ENCODE peak calls at places on chromosome 21, in eight cellular contexts. One of them, this sample, is unnamed.
A peak's percentile ranks its signal among the peaks of the same experiment; 100 is the strongest.

GRCh38 chr21:31609081-31609480 is 50.4 kb upstream of the SOD1 start:
- DNase-seq in GM12891: no peak
- DNase-seq in A549: no peak
- DNase-seq in body of pancreas: no peak
- DNase-seq in upper lobe of left lung: no peak
- DNase-seq in IMR-90: no peak
- DNase-seq in esophagus squamous epithelium: no peak
- DNase-seq in stomach: no peak
- DNase-seq in this sample: no peak

GRCh38 chr21:28884481-28884880 is 108.2 kb downstream of the LTN1 start:
- DNase-seq in IMR-90: peak; percentile 8
- DNase-seq in esophagus squamous epithelium: no peak
- DNase-seq in body of pancreas: no peak
- DNase-seq in A549: no peak
- DNase-seq in stomach: no peak
- DNase-seq in upper lobe of left lung: no peak
- DNase-seq in GM12891: no peak
- DNase-seq in this sample: no peak

GRCh38 chr21:29696947-29697346 is 242.8 kb downstream of the GRIK1 start:
- DNase-seq in GM12891: no peak
- DNase-seq in IMR-90: peak; percentile 22
- DNase-seq in esophagus squamous epithelium: no peak
- DNase-seq in body of pancreas: no peak
- DNase-seq in upper lobe of left lung: no peak
- DNase-seq in stomach: no peak
- DNase-seq in A549: no peak
- DNase-seq in this sample: no peak

GRCh38 chr21:15627823-15628222 is 102.0 kb upstream of the USP25 start:
- DNase-seq in esophagus squamous epithelium: no peak
- DNase-seq in GM12891: no peak
- DNase-seq in stomach: no peak
- DNase-seq in A549: no peak
- DNase-seq in upper lobe of left lung: no peak
- DNase-seq in body of pancreas: no peak
- DNase-seq in IMR-90: no peak
- DNase-seq in this sample: no peak

GRCh38 chr21:19239696-19240095 is 836.1 kb upstream of the TMPRSS15 start:
- DNase-seq in upper lobe of left lung: no peak
- DNase-seq in A549: no peak
- DNase-seq in stomach: no peak
- DNase-seq in GM12891: no peak
- DNase-seq in body of pancreas: no peak
- DNase-seq in IMR-90: no peak
- DNase-seq in esophagus squamous epithelium: no peak
- DNase-seq in this sample: no peak

GRCh38 chr21:29184047-29184446 is 53.6 kb downstream of the MAP3K7CL start:
- DNase-seq in IMR-90: no peak
- DNase-seq in esophagus squamous epithelium: no peak
- DNase-seq in stomach: no peak
- DNase-seq in A549: no peak
- DNase-seq in body of pancreas: no peak
- DNase-seq in upper lobe of left lung: peak; percentile 40
- DNase-seq in GM12891: no peak
- DNase-seq in this sample: no peak

GRCh38 chr21:37064841-37065240 is 8.0 kb downstream of the PIGP start:
- DNase-seq in esophagus squamous epithelium: no peak
- DNase-seq in stomach: no peak
- DNase-seq in A549: no peak
- DNase-seq in IMR-90: peak; percentile 66
- DNase-seq in GM12891: no peak
- DNase-seq in upper lobe of left lung: no peak
- DNase-seq in body of pancreas: no peak
- DNase-seq in this sample: no peak

GRCh38 chr21:31895069-31895851 is 22.4 kb downstream of the HUNK start:
- DNase-seq in A549: no peak
- DNase-seq in stomach: no peak
- DNase-seq in esophagus squamous epithelium: no peak
- DNase-seq in IMR-90: peak; percentile 34
- DNase-seq in GM12891: no peak
- DNase-seq in body of pancreas: no peak
- DNase-seq in upper lobe of left lung: no peak
- DNase-seq in this sample: no peak

GRCh38 chr21:31347435-31348032 is 3.5 kb upstream of the TIAM1 start:
- DNase-seq in stomach: no peak
- DNase-seq in IMR-90: peak; percentile 50
- DNase-seq in upper lobe of left lung: no peak
- DNase-seq in GM12891: no peak
- DNase-seq in esophagus squamous epithelium: no peak
- DNase-seq in body of pancreas: no peak
- DNase-seq in A549: peak; percentile 42
- DNase-seq in this sample: no peak

GRCh38 chr21:37603129-37603528 is 236.6 kb downstream of the DYRK1A start:
- DNase-seq in upper lobe of left lung: no peak
- DNase-seq in stomach: no peak
- DNase-seq in A549: no peak
- DNase-seq in GM12891: no peak
- DNase-seq in IMR-90: no peak
- DNase-seq in body of pancreas: no peak
- DNase-seq in esophagus squamous epithelium: no peak
- DNase-seq in this sample: no peak

GRCh38 chr21:34950980-34951379 is 98.1 kb downstream of the RUNX1 start:
- DNase-seq in GM12891: no peak
- DNase-seq in IMR-90: no peak
- DNase-seq in esophagus squamous epithelium: no peak
- DNase-seq in body of pancreas: no peak
- DNase-seq in upper lobe of left lung: no peak
- DNase-seq in A549: no peak
- DNase-seq in stomach: no peak
- DNase-seq in this sample: no peak

GRCh38 chr21:34948157-34948556 is 100.9 kb downstream of the RUNX1 start:
- DNase-seq in body of pancreas: no peak
- DNase-seq in A549: no peak
- DNase-seq in esophagus squamous epithelium: no peak
- DNase-seq in stomach: no peak
- DNase-seq in GM12891: no peak
- DNase-seq in IMR-90: no peak
- DNase-seq in upper lobe of left lung: no peak
- DNase-seq in this sample: no peak

GRCh38 chr21:34949045-34949444 is 100.1 kb downstream of the RUNX1 start:
- DNase-seq in stomach: no peak
- DNase-seq in GM12891: no peak
- DNase-seq in IMR-90: peak; percentile 41
- DNase-seq in upper lobe of left lung: no peak
- DNase-seq in A549: no peak
- DNase-seq in esophagus squamous epithelium: no peak
- DNase-seq in body of pancreas: no peak
- DNase-seq in this sample: no peak

GRCh38 chr21:34947122-34947534 is 102.0 kb downstream of the RUNX1 start:
- DNase-seq in A549: no peak
- DNase-seq in esophagus squamous epithelium: no peak
- DNase-seq in GM12891: no peak
- DNase-seq in upper lobe of left lung: no peak
- DNase-seq in stomach: no peak
- DNase-seq in body of pancreas: no peak
- DNase-seq in IMR-90: peak; percentile 73
- DNase-seq in this sample: no peak

GRCh38 chr21:34949499-34949898 is 99.6 kb downstream of the RUNX1 start:
- DNase-seq in IMR-90: no peak
- DNase-seq in upper lobe of left lung: no peak
- DNase-seq in A549: no peak
- DNase-seq in GM12891: no peak
- DNase-seq in body of pancreas: no peak
- DNase-seq in stomach: no peak
- DNase-seq in esophagus squamous epithelium: no peak
- DNase-seq in this sample: no peak
- TF ChIP-seq POLR2A in IMR-90: no peak
- TF ChIP-seq POLR2A in upper lobe of left lung: no peak
- TF ChIP-seq POLR2A in A549: no peak
- TF ChIP-seq POLR2A in GM12891: no peak
- TF ChIP-seq POLR2A in body of pancreas: no peak
- TF ChIP-seq POLR2A in stomach: no peak
- TF ChIP-seq POLR2A in esophagus squamous epithelium: no peak
- TF ChIP-seq POLR2A in this sample: no peak

GRCh38 chr21:41877901-41878830 is 978 bp downstream of the PRDM15 start:
- DNase-seq in upper lobe of left lung: peak; percentile 43
- DNase-seq in stomach: peak; percentile 54
- DNase-seq in esophagus squamous epithelium: no peak
- DNase-seq in body of pancreas: peak; percentile 64
- DNase-seq in GM12891: no peak
- DNase-seq in IMR-90: peak; percentile 75
- DNase-seq in A549: peak; percentile 7
- DNase-seq in this sample: no peak
- TF ChIP-seq POLR2A in upper lobe of left lung: no peak
- TF ChIP-seq POLR2A in stomach: no peak
- TF ChIP-seq POLR2A in esophagus squamous epithelium: no peak
- TF ChIP-seq POLR2A in body of pancreas: no peak
- TF ChIP-seq POLR2A in GM12891: no peak
- TF ChIP-seq POLR2A in IMR-90: no peak
- TF ChIP-seq POLR2A in A549: no peak
- TF ChIP-seq POLR2A in this sample: no peak

GRCh38 chr21:33488936-33489335 is 2.6 kb downstream of the DNAJC28 start:
- DNase-seq in esophagus squamous epithelium: no peak
- DNase-seq in GM12891: no peak
- DNase-seq in IMR-90: no peak
- DNase-seq in stomach: no peak
- DNase-seq in upper lobe of left lung: no peak
- DNase-seq in body of pancreas: no peak
- DNase-seq in A549: no peak
- DNase-seq in this sample: no peak

GRCh38 chr21:33487996-33488395 is 3.5 kb downstream of the DNAJC28 start:
- DNase-seq in stomach: no peak
- DNase-seq in GM12891: no peak
- DNase-seq in upper lobe of left lung: no peak
- DNase-seq in esophagus squamous epithelium: no peak
- DNase-seq in body of pancreas: no peak
- DNase-seq in A549: no peak
- DNase-seq in IMR-90: no peak
- DNase-seq in this sample: no peak

GRCh38 chr21:33492571-33492970 is 1.1 kb upstream of the DNAJC28 start:
- DNase-seq in body of pancreas: no peak
- DNase-seq in GM12891: no peak
- DNase-seq in stomach: no peak
- DNase-seq in A549: no peak
- DNase-seq in upper lobe of left lung: no peak
- DNase-seq in IMR-90: peak; percentile 57
- DNase-seq in esophagus squamous epithelium: no peak
- DNase-seq in this sample: no peak

GRCh38 chr21:33490991-33491372 is 534 bp downstream of the DNAJC28 start:
- DNase-seq in body of pancreas: no peak
- DNase-seq in GM12891: no peak
- DNase-seq in A549: no peak
- DNase-seq in IMR-90: no peak
- DNase-seq in esophagus squamous epithelium: no peak
- DNase-seq in upper lobe of left lung: no peak
- DNase-seq in stomach: no peak
- DNase-seq in this sample: no peak

DNA sequence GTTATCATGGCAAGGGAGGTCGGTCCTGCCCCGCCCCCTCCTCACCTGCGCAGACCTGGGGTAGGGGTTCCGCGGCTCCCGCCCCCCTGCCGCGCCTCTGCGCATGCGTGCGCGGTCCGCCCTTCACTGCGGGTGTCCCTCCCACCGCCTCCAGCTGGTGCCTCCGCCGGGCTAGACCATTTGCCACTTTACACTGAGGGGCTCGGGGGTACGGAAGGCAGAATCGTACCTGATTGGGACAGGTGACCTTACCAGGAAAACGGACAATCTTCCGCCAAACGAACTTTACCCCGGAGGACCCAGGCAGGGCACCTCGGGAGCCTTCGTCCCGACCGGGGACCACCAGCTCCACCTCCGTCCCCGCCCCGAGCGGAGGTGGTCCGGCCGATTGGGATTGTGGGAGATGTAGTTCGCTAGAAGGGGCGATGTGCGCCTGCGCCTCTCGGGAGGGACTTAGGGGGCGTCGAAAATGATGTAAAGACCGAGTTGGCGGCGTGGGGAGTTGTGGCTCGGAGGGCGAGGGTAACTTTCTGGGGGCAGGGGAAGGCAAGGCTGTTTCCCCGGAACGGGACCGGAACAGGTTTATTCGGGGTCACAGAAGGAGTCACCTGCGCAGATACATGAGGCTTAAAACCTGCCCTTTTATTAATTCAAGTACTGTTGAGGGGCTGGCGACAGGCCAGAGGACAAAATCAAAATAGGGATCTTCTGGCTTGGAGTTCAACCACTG is at the start of gene DNAJC28:
- DNase-seq in A549: peak; percentile 88
- DNase-seq in body of pancreas: peak; percentile 92
- DNase-seq in stomach: peak; percentile 94
- DNase-seq in IMR-90: peak; percentile 89
- DNase-seq in upper lobe of left lung: peak; percentile 93
- DNase-seq in esophagus squamous epithelium: peak; percentile 44
- DNase-seq in GM12891: peak; percentile 92
- DNase-seq in this sample: peak; percentile 87
- TF ChIP-seq POLR2A in A549: peak; percentile 54
- TF ChIP-seq POLR2A in body of pancreas: no peak
- TF ChIP-seq POLR2A in stomach: no peak
- TF ChIP-seq POLR2A in IMR-90: no peak
- TF ChIP-seq POLR2A in upper lobe of left lung: no peak
- TF ChIP-seq POLR2A in esophagus squamous epithelium: peak; percentile 24
- TF ChIP-seq POLR2A in GM12891: no peak
- TF ChIP-seq POLR2A in this sample: no peak

GRCh38 chr21:44310628-44311027 is 10.8 kb downstream of the PFKL start:
- DNase-seq in stomach: no peak
- DNase-seq in A549: no peak
- DNase-seq in upper lobe of left lung: no peak
- DNase-seq in GM12891: no peak
- DNase-seq in IMR-90: no peak
- DNase-seq in esophagus squamous epithelium: no peak
- DNase-seq in body of pancreas: no peak
- DNase-seq in this sample: no peak

GRCh38 chr21:44312716-44313115 is 12.9 kb downstream of the PFKL start:
- DNase-seq in upper lobe of left lung: no peak
- DNase-seq in esophagus squamous epithelium: no peak
- DNase-seq in IMR-90: no peak
- DNase-seq in body of pancreas: no peak
- DNase-seq in A549: no peak
- DNase-seq in GM12891: no peak
- DNase-seq in stomach: no peak
- DNase-seq in this sample: no peak

GRCh38 chr21:44312089-44312488 is 12.2 kb downstream of the PFKL start:
- DNase-seq in stomach: no peak
- DNase-seq in upper lobe of left lung: no peak
- DNase-seq in GM12891: no peak
- DNase-seq in body of pancreas: no peak
- DNase-seq in IMR-90: no peak
- DNase-seq in esophagus squamous epithelium: no peak
- DNase-seq in A549: no peak
- DNase-seq in this sample: no peak

GRCh38 chr21:44313451-44313850 is 13.6 kb downstream of the PFKL start:
- DNase-seq in GM12891: no peak
- DNase-seq in stomach: no peak
- DNase-seq in IMR-90: no peak
- DNase-seq in body of pancreas: no peak
- DNase-seq in upper lobe of left lung: no peak
- DNase-seq in A549: no peak
- DNase-seq in esophagus squamous epithelium: no peak
- DNase-seq in this sample: no peak

DNA sequence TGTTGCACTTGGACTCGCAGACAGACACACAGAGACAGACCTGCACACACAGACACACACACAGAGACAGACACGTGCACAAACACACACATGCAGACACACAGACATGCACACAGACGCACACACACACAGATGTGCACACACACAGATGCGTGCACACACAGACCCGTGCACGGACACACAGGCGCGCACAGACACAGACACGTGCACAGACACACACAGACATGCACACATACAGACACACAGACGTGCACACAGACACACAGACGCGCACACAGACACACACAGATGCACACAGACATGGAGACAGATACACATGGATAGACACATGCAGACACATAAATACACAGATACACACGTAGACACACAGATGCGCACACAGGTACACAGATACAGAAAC is 11.3 kb downstream of the PFKL start:
- DNase-seq in IMR-90: no peak
- DNase-seq in stomach: no peak
- DNase-seq in A549: no peak
- DNase-seq in upper lobe of left lung: no peak
- DNase-seq in body of pancreas: no peak
- DNase-seq in GM12891: no peak
- DNase-seq in esophagus squamous epithelium: no peak
- DNase-seq in this sample: no peak
- TF ChIP-seq POLR2A in IMR-90: no peak
- TF ChIP-seq POLR2A in stomach: no peak
- TF ChIP-seq POLR2A in A549: no peak
- TF ChIP-seq POLR2A in upper lobe of left lung: no peak
- TF ChIP-seq POLR2A in body of pancreas: no peak
- TF ChIP-seq POLR2A in GM12891: no peak
- TF ChIP-seq POLR2A in esophagus squamous epithelium: no peak
- TF ChIP-seq POLR2A in this sample: no peak